ENCODE peak calls at places on chromosomes 2 and 18, in four cellular contexts. One of them, this sample, is unnamed.

GRCh38 chr2:218282173-218282991 is 9.9 kb downstream of the TMBIM1 start:
- DNase-seq in endodermal cell: no peak
- DNase-seq in cardiac fibroblast: no peak
- DNase-seq in A549: no peak
- DNase-seq in this sample: no peak

GRCh38 chr2:241854342-241855244 is 4.1 kb downstream of the PDCD1 start:
- DNase-seq in cardiac fibroblast: no peak
- DNase-seq in endodermal cell: no peak
- DNase-seq in A549: no peak
- DNase-seq in this sample: no peak

GRCh38 chr2:20618468-20618885 is 32.4 kb downstream of the HS1BP3 start:
- DNase-seq in A549: no peak
- DNase-seq in endodermal cell: no peak
- DNase-seq in cardiac fibroblast: no peak
- DNase-seq in this sample: no peak

GRCh38 chr2:99635710-99636431 is 146.1 kb upstream of the REV1 start:
- DNase-seq in endodermal cell: no peak
- DNase-seq in cardiac fibroblast: peak
- DNase-seq in A549: no peak
- DNase-seq in this sample: no peak

GRCh38 chr2:154402138-154402714 is 296.3 kb upstream of the KCNJ3 start:
- DNase-seq in cardiac fibroblast: peak
- DNase-seq in endodermal cell: no peak
- DNase-seq in A549: peak
- DNase-seq in this sample: no peak

GRCh38 chr18:67771271-67771670 is 254.8 kb upstream of the DSEL start:
- DNase-seq in cardiac fibroblast: peak
- DNase-seq in endodermal cell: no peak
- DNase-seq in A549: no peak
- DNase-seq in this sample: no peak

GRCh38 chr2:113257511-113258264 is 21.0 kb downstream of the PAX8 start:
- DNase-seq in endodermal cell: no peak
- DNase-seq in A549: no peak
- DNase-seq in cardiac fibroblast: no peak
- DNase-seq in this sample: no peak

GRCh38 chr2:25596506-25596905 is 76.9 kb downstream of the DTNB start:
- DNase-seq in cardiac fibroblast: no peak
- DNase-seq in endodermal cell: no peak
- DNase-seq in A549: no peak
- DNase-seq in this sample: no peak

GRCh38 chr2:101380376-101380775 is 6.9 kb downstream of the CREG2 start:
- DNase-seq in A549: no peak
- DNase-seq in cardiac fibroblast: peak
- DNase-seq in endodermal cell: no peak
- DNase-seq in this sample: no peak

GRCh38 chr2:2269989-2270562 is 61.0 kb downstream of the MYT1L start:
- DNase-seq in A549: no peak
- DNase-seq in endodermal cell: no peak
- DNase-seq in cardiac fibroblast: no peak
- DNase-seq in this sample: no peak

GRCh38 chr2:231602874-231603467 is 10.3 kb downstream of the TEX44 start:
- DNase-seq in endodermal cell: peak
- DNase-seq in A549: no peak
- DNase-seq in cardiac fibroblast: no peak
- DNase-seq in this sample: no peak

GRCh38 chr18:39564716-39565115 is 1999.1 kb upstream of the CELF4 start:
- DNase-seq in A549: no peak
- DNase-seq in cardiac fibroblast: no peak
- DNase-seq in endodermal cell: no peak
- DNase-seq in this sample: no peak

GRCh38 chr2:60957643-60958042 is 59.9 kb upstream of the PEX13 start:
- DNase-seq in cardiac fibroblast: peak
- DNase-seq in endodermal cell: no peak
- DNase-seq in A549: no peak
- DNase-seq in this sample: no peak

DNA sequence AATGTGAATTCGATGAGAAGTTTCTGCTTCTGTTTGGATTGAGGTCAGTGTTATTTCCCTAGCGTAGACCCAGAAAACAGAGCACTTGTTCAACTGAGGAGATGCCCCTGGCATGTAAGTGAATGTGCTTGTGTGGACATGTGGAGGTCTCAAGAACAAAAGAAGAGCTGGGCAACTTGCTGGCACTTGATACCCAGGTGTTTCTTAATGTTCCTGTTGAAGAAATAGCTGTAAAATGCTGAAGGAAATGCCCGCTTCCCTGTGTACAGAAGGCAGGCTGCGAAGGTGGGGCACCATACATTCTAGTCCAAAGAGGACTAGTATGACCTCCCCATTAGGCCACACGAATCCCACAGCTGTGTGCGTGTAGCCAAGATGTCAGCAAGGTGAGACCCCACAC is 9.8 kb upstream of the LBH start:
- DNase-seq in endodermal cell: peak
- DNase-seq in A549: no peak
- DNase-seq in cardiac fibroblast: no peak
- DNase-seq in this sample: no peak
- H3K4me3 ChIP-seq in endodermal cell: no peak
- H3K4me3 ChIP-seq in A549: no peak
- H3K4me3 ChIP-seq in cardiac fibroblast: no peak
- H3K4me3 ChIP-seq in this sample: no peak

GRCh38 chr2:157528963-157529751 is 85.3 kb upstream of the CYTIP start:
- DNase-seq in A549: no peak
- DNase-seq in endodermal cell: no peak
- DNase-seq in cardiac fibroblast: no peak
- DNase-seq in this sample: no peak
- TF ChIP-seq CTCF in A549: no peak
- TF ChIP-seq CTCF in endodermal cell: no peak
- TF ChIP-seq CTCF in cardiac fibroblast: no peak
- TF ChIP-seq CTCF in this sample: no peak

GRCh38 chr2:215171826-215172225 is 33.4 kb upstream of the ABCA12 start:
- DNase-seq in A549: no peak
- DNase-seq in endodermal cell: no peak
- DNase-seq in cardiac fibroblast: no peak
- DNase-seq in this sample: no peak

GRCh38 chr2:215171151-215171550 is 32.7 kb upstream of the ABCA12 start:
- DNase-seq in A549: no peak
- DNase-seq in cardiac fibroblast: peak
- DNase-seq in endodermal cell: no peak
- DNase-seq in this sample: peak
- H3K4me3 ChIP-seq in A549: no peak
- H3K4me3 ChIP-seq in cardiac fibroblast: no peak
- H3K4me3 ChIP-seq in endodermal cell: no peak
- H3K4me3 ChIP-seq in this sample: no peak

GRCh38 chr2:180077295-180077906 is 70.3 kb upstream of the CWC22 start:
- DNase-seq in cardiac fibroblast: peak
- DNase-seq in endodermal cell: no peak
- DNase-seq in A549: peak
- DNase-seq in this sample: peak
- TF ChIP-seq CTCF in cardiac fibroblast: peak
- TF ChIP-seq CTCF in endodermal cell: peak
- TF ChIP-seq CTCF in A549: peak
- TF ChIP-seq CTCF in this sample: peak